ENCODE peak calls at places on chromosomes 1 and 21, in six cellular contexts. J, M, P, G, X and O are unnamed samples.

GRCh38 chr1:203402609-203403337 is 51.9 kb upstream of the FMOD start:
- DNase-seq in G (no peak), J (peak; percentile 98), P (no peak), X (peak; percentile 72), M (no peak), O (no peak)

GRCh38 chr1:55955237-55955636 is 624.1 kb downstream of the PLPP3 start:
- DNase-seq in J (peak; percentile 76), M (no peak), P (no peak), G (no peak), X (no peak), O (no peak)

GRCh38 chr1:160325252-160325651 is 17.8 kb downstream of the COPA start:
- DNase-seq in M (no peak), P (no peak), G (no peak), X (no peak), J (no peak), O (no peak)

GRCh38 chr1:7372477-7373120 is 398.5 kb upstream of the VAMP3 start:
- DNase-seq in P (no peak), J (no peak), X (no peak), G (peak; percentile 56), M (no peak), O (no peak)

GRCh38 chr1:156126701-156127534 is 12.4 kb downstream of the LMNA start:
- DNase-seq in X (peak; percentile 97), J (peak; percentile 96), M (peak; percentile 66), P (no peak), G (no peak), O (no peak)

GRCh38 chr1:238111521-238111920 is 220.8 kb upstream of the ZP4 start:
- DNase-seq in M (no peak), X (no peak), P (no peak), J (no peak), G (no peak), O (no peak)

GRCh38 chr1:234001817-234002216 is 97.3 kb downstream of the SLC35F3 start:
- DNase-seq in M (no peak), P (no peak), J (no peak), G (no peak), X (no peak), O (no peak)

GRCh38 chr1:222928212-222928611 is 113.4 kb downstream of the DISP1 start:
- DNase-seq in X (peak; percentile 9), G (no peak), M (peak; percentile 44), J (peak; percentile 21), P (peak; percentile 39), O (no peak)

GRCh38 chr21:38315155-38315554 is 58.4 kb downstream of the KCNJ15 start:
- DNase-seq in J (no peak), M (no peak), X (no peak), G (no peak), P (no peak), O (no peak)

GRCh38 chr1:91885716-91886506 is at the start of gene TGFBR3:
- DNase-seq in P (peak; percentile 89), J (peak; percentile 90), X (peak; percentile 69), M (peak; percentile 98), G (peak; percentile 95), O (peak; percentile 84)
- TF ChIP-seq POLR2A in P (peak; percentile 80), J (peak; percentile 73), X (no peak), M (peak; percentile 78), G (peak; percentile 88), O (peak; percentile 72)

GRCh38 chr21:31658053-31658452 is 1.4 kb upstream of the SOD1 start:
- DNase-seq in J (no peak), P (no peak), X (no peak), G (no peak), M (peak; percentile 42), O (no peak)

GRCh38 chr21:31660134-31660565 is 657 bp downstream of the SOD1 start:
- DNase-seq in G (peak; percentile 79), M (peak; percentile 69), X (peak; percentile 53), P (no peak), J (no peak), O (peak; percentile 37)

GRCh38 chr21:31656199-31657095 is 3.0 kb upstream of the SOD1 start:
- DNase-seq in J (peak; percentile 47), M (no peak), G (no peak), P (no peak), X (no peak), O (no peak)

GRCh38 chr21:31663584-31664249 is 4.2 kb downstream of the SOD1 start:
- DNase-seq in G (no peak), X (no peak), M (no peak), J (no peak), P (no peak), O (no peak)

GRCh38 chr21:31659286-31660133 is at the start of gene SOD1:
- DNase-seq in J (peak; percentile 89), P (peak; percentile 91), M (peak; percentile 96), X (peak; percentile 94), G (peak; percentile 96), O (peak; percentile 92)
- TF ChIP-seq POLR2A in J (peak; percentile 98), P (peak; percentile 78), M (peak; percentile 79), X (peak; percentile 98), G (peak; percentile 82), O (peak; percentile 99)

GRCh38 chr1:207079706-207080246 is 8.9 kb upstream of the C4BPB start:
- DNase-seq in M (no peak), X (no peak), J (no peak), G (no peak), P (no peak), O (no peak)
- TF ChIP-seq POLR2A in M (no peak), X (no peak), J (no peak), G (no peak), P (no peak), O (no peak)

GRCh38 chr1:153548722-153549695 is at the start of gene S100A3:
- DNase-seq in G (no peak), P (peak; percentile 55), M (no peak), X (peak; percentile 43), J (peak; percentile 91), O (no peak)
- TF ChIP-seq POLR2A in G (no peak), P (no peak), M (no peak), X (no peak), J (no peak), O (no peak)

GRCh38 chr1:33078030-33078591 is 2.8 kb upstream of the AZIN2 start:
- DNase-seq in X (no peak), J (no peak), G (no peak), M (no peak), P (no peak), O (no peak)

GRCh38 chr1:33080373-33080772 is 580 bp upstream of the AZIN2 start:
- DNase-seq in M (no peak), X (no peak), J (no peak), P (no peak), G (no peak), O (no peak)

GRCh38 chr1:33081554-33082305 is 777 bp downstream of the AZIN2 start:
- DNase-seq in J (no peak), G (no peak), X (no peak), P (no peak), M (no peak), O (no peak)

GRCh38 chr1:33082575-33083112 is 1.7 kb downstream of the AZIN2 start:
- DNase-seq in P (no peak), M (no peak), G (no peak), X (no peak), J (peak; percentile 39), O (no peak)

DNA sequence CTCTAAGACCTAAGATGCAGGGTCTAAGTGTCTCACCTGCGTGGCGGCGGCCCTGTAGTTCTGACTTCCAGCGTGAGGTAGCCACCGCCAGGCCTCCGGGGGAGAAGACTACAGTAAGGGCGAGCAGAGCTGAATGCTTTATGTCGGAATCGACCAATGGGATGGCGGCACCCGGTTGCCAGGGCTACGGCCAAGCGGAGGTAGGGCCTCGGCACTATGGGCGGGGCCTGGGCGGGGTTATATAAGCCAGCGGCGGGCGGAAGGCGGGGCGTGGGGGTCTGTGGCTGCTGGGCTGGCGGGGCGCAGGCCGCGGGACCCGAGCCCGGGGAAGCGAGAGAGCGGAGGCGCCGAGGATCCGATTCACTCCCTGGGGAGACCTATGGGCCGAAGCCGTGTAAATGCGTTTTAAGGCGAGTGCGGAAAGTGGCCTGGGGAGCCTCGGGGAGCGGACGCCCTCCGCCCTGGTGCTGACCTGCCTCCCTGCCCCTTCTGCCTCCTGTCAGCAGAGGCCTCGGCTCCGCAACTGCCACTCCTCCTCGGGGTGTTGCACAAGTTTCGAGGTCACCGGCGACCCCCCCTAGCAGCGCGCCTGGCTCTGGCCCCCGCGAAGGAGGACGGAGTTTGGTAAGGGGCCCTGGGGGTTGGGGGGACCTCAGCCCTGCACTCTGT is at the start of gene AZIN2:
- DNase-seq in J (peak; percentile 92), G (peak; percentile 99), X (peak; percentile 92), P (peak; percentile 89), M (peak; percentile 99), O (peak; percentile 92)
- TF ChIP-seq POLR2A in J (peak; percentile 83), G (peak; percentile 39), X (peak; percentile 74), P (peak; percentile 27), M (peak; percentile 58), O (peak; percentile 71)

DNA sequence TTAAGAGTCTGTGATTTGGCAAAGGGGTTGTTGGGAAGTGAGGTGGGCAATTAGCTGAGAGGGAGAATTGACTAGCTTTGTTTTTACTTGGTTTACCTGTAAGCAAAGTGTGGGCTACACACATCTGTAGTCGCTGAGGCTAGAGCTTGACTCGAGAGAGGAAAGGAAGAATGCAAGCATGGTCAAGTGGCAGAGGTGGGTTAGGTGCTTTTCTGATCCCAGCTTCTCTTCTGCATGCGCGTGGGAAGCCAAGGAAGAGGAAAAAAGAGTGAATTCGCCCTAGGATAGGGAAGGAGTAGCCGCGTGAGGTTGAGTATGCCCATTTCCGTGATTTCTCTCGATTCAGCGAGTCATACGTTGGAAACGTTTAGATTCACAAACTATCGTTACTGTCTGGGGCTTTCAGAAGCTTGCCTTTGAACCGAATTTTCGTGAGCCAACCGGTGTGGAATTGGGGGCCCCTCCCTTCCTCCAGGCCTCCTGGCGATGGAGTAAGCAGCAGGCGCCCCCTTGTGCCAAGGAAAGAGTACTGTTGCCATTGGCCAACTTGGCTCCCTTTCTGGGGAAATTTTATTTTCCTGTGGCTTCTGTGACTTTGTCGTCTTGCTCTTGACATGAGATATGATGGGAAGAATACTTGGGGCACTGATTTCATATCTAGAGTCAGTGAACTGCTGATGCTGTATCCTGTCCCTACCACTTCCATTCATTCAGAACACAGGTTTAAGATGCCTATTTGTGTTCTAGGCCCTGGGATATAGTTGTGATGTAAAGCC is 1.3 kb downstream of the PIGV start:
- DNase-seq in M (peak; percentile 91), J (peak; percentile 83), P (peak; percentile 66), G (peak; percentile 93), X (peak; percentile 94), O (peak; percentile 59)
- TF ChIP-seq POLR2A in M (peak; percentile 46), J (peak; percentile 62), P (no peak), G (no peak), X (peak; percentile 49), O (peak; percentile 57)

GRCh38 chr1:39395357-39395831 is 96.0 kb upstream of the BMP8A start:
- DNase-seq in M (no peak), G (no peak), J (peak; percentile 90), P (no peak), X (peak; percentile 30), O (no peak)
- TF ChIP-seq POLR2A in M (no peak), G (no peak), J (no peak), P (no peak), X (no peak), O (no peak)